ENCODE peak calls at places on chromosomes 6 and 20, in nine cellular contexts. M is PC-9; J is thyroid gland; Z is IMR-90; Q is pancreas; V is tibial nerve; X is CD4-positive, alpha-beta memory T cell; B is small intestine; O is CD8-positive, alpha-beta T cell. C is an unnamed sample. For H3K9me3, the result is how much of the 10 kb centered on the place peaks cover.

GRCh38 chr6:105568121-105568520 is 165.2 kb upstream of the PREP start:
- DNase-seq in Q (no peak), Z (no peak), V (no peak), B (peak), J (no peak), X (no peak), O (no peak), M (no peak), C (no peak)

GRCh38 chr20:47057661-47058060 is 163.0 kb downstream of the EYA2 start:
- DNase-seq in Q (no peak), M (no peak), Z (no peak), V (no peak), J (no peak), B (no peak), X (no peak), O (no peak), C (no peak)

GRCh38 chr6:13351271-13351670 is 22.9 kb upstream of the TBC1D7 start:
- DNase-seq in Q (no peak), Z (no peak), X (no peak), O (no peak), M (no peak), J (no peak), V (no peak), B (no peak), C (no peak)

GRCh38 chr20:19975901-19976300 is 41.3 kb upstream of the NAA20 start:
- DNase-seq in X (no peak), V (no peak), J (peak), B (no peak), M (no peak), O (no peak), Q (peak), Z (no peak), C (no peak)

GRCh38 chr6:136753624-136754023 is 38.7 kb downstream of the MAP3K5 start:
- DNase-seq in Q (no peak), O (peak), B (peak), Z (no peak), V (no peak), X (peak), J (no peak), M (no peak), C (no peak)

GRCh38 chr20:55333798-55334197 is 671.5 kb downstream of the CBLN4 start:
- DNase-seq in B (no peak), J (no peak), Z (no peak), Q (no peak), M (no peak), V (no peak), O (no peak), X (no peak), C (no peak)

GRCh38 chr20:25987073-25987927 is 290.6 kb upstream of the ZNF337 start:
- DNase-seq in B (peak), J (no peak), Z (peak), X (peak), M (no peak), O (peak), V (no peak), Q (peak), C (peak)

GRCh38 chr6:140344149-140344913 is 969.9 kb upstream of the CITED2 start:
- DNase-seq in O (no peak), V (no peak), Q (no peak), X (no peak), M (no peak), B (no peak), Z (peak), J (no peak), C (no peak)

GRCh38 chr6:38143191-38144154 is 323.9 kb downstream of the ZFAND3 start:
- DNase-seq in M (no peak), Q (no peak), V (no peak), X (no peak), O (no peak), Z (no peak), J (peak), B (no peak), C (no peak)

GRCh38 chr20:31749223-31749622 is 10.1 kb downstream of the TPX2 start:
- DNase-seq in M (no peak), B (no peak), O (no peak), X (no peak), V (no peak), Q (no peak), Z (no peak), J (no peak), C (no peak)

GRCh38 chr6:133947302-133947900 is 5.6 kb upstream of the TBPL1 start:
- DNase-seq in X (no peak), J (peak), M (no peak), V (no peak), Z (no peak), Q (peak), O (no peak), B (peak), C (no peak)

GRCh38 chr20:3749689-3750639 is 17.5 kb downstream of the HSPA12B start:
- DNase-seq in V (no peak), Z (no peak), X (no peak), M (no peak), J (peak), O (no peak), B (peak), Q (peak), C (no peak)

GRCh38 chr6:109257494-109257893 is 124.8 kb downstream of the CD164 start:
- DNase-seq in M (no peak), Z (no peak), V (no peak), B (no peak), X (no peak), J (no peak), O (no peak), Q (no peak), C (no peak)

GRCh38 chr6:30515967-30516753 is 26.9 kb downstream of the HLA-E start:
- DNase-seq in V (peak), Q (peak), M (peak), Z (peak), O (peak), B (peak), X (peak), J (peak), C (peak)

GRCh38 chr20:6287471-6287870 is 164.6 kb upstream of the FERMT1 start:
- DNase-seq in M (no peak), Z (no peak), Q (no peak), O (no peak), B (no peak), J (no peak), V (no peak), X (no peak), C (no peak)

GRCh38 chr6:145627451-145627850 is 107.9 kb downstream of the EPM2A start:
- DNase-seq in Q (no peak), O (no peak), Z (no peak), B (no peak), J (no peak), V (no peak), X (no peak), M (no peak), C (no peak)

GRCh38 chr6:31814677-31815024 is 432 bp downstream of the HSPA1L start:
- DNase-seq in M (peak), J (peak), Z (peak), B (peak), Q (peak), V (peak), X (peak), O (peak), C (peak)

GRCh38 chr20:4490595-4491280 is 231.0 kb upstream of the PRND start:
- DNase-seq in J (no peak), M (no peak), Q (no peak), V (no peak), O (no peak), X (no peak), Z (peak), B (no peak), C (no peak)

GRCh38 chr6:113976806-113977205 is 5.9 kb upstream of the HDAC2 start:
- DNase-seq in X (no peak), Z (peak), V (no peak), J (no peak), Q (no peak), B (no peak), O (no peak), M (no peak), C (no peak)

DNA sequence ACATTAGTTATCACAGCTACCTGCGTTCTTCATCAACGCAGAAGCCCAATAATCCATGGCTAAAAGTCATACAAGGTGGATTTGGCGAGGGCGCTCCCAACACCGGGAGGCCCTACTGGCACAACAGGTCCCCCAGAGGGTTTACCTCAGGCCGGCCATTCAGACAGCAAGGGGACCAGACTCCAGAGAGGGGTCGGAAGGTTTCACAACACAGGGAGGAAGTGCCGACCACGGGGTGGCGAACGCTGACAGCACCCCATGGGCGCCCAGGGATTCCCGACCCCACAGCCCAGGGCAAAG is 1515.9 kb upstream of the DEFB115 start:
- DNase-seq in B (no peak), O (no peak), Z (no peak), J (no peak), Q (peak), V (no peak), X (no peak), M (no peak), C (no peak)
- H3K9me3 ChIP-seq in B (under half), O (under half), Z (under half), J (under half), Q (under half), V (under half), X (under half), M (under half), C (under half)

DNA sequence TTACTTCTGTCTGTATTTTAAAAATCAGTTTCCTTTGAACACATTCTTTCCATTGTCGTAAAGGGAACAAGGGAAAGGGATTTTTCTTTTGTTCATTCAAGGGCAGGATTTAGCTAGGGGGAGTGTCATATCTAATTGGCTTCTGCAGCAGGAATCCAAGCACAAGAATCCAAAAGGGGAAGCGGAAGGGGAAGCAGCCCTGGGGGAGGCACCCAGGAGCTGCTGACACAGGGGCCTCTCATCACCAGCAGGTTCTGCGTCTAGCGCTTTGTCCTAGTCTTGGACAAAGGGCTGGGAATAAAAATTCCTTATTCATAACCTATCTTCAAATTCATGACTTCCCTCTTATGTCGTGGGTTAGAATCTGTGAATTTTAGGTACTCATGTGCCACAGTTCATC is 13.7 kb downstream of the RIPK1 start:
- DNase-seq in V (no peak), M (no peak), O (no peak), Z (no peak), J (no peak), B (no peak), X (no peak), Q (no peak), C (no peak)
- H3K9me3 ChIP-seq in V (under half), M (under half), O (under half), Z (under half), J (under half), B (under half), X (under half), Q (under half), C (under half)

DNA sequence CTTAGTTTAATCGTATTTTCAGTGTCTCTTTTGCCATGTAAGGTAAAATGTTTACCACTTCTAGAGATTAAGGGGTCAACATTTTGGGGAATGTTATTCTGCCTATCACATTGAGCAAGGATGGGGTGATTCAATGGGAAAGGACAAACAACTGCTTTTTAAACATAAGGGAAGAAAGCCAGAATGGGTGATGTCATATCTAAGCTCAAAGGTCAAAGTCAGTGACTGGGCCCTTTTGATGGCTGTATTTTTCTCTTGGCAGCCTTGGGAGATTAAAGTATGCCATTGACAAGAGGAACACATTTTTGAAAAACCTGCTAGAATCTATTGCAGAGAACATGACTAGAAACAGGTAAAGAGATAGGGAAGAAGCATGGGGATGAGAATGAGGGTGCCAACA is 477.3 kb upstream of the IRAK1BP1 start:
- DNase-seq in V (no peak), X (no peak), O (no peak), J (no peak), M (no peak), B (peak), Q (no peak), Z (no peak), C (no peak)
- H3K9me3 ChIP-seq in V (under half), X (under half), O (under half), J (under half), M (under half), B (under half), Q (under half), Z (under half), C (under half)

GRCh38 chr6:121800047-121800446 is 364.6 kb downstream of the GJA1 start:
- DNase-seq in O (no peak), M (no peak), J (no peak), B (no peak), Z (peak), V (no peak), X (no peak), Q (no peak), C (no peak)
- H3K9me3 ChIP-seq in O (under half), M (under half), J (under half), B (under half), Z (under half), V (under half), X (under half), Q (under half), C (under half)

GRCh38 chr6:167734662-167735497 is 91.8 kb upstream of the AFDN start:
- DNase-seq in Z (no peak), M (no peak), B (no peak), V (no peak), O (no peak), J (no peak), Q (no peak), X (no peak), C (no peak)
- H3K9me3 ChIP-seq in Z (half or more), M (under half), B (under half), V (under half), O (under half), J (under half), Q (under half), X (under half), C (under half)